ENCODE peak calls at places on chromosomes 11 and 22, in six cellular contexts. I is T-helper 1 cell; Q is colonic mucosa; X is stimulated activated CD4-positive, alpha-beta T cell treated with anti-CD3 and anti-CD28 coated beads, Interleukin-2, amount 100 ng/mL, for 48 hours; Y is psoas muscle; N is Calu3. E is an unnamed sample.

GRCh38 chr11:114134870-114135269 is 75.4 kb downstream of the ZBTB16 start:
- DNase-seq in I (no peak), Q (no peak), X (no peak), Y (no peak), N (no peak), E (no peak)

GRCh38 chr11:111976614-111977140 is 39.5 kb downstream of the DIXDC1 start:
- DNase-seq in I (no peak), Q (no peak), X (no peak), Y (peak; percentile 28), N (no peak), E (no peak)

GRCh38 chr11:66529655-66530054 is 16.2 kb downstream of the ZDHHC24 start:
- DNase-seq in I (no peak), Q (no peak), X (no peak), Y (no peak), N (no peak), E (no peak)

GRCh38 chr11:63567044-63567840 is 4.1 kb upstream of the PLAAT2 start:
- DNase-seq in I (peak; percentile 71), Q (peak; percentile 55), X (no peak), Y (no peak), N (peak; percentile 62), E (no peak)

GRCh38 chr22:37267661-37268413 is 14.5 kb upstream of the CYTH4 start:
- DNase-seq in I (no peak), Q (no peak), X (no peak), Y (no peak), N (no peak), E (no peak)

GRCh38 chr22:42305967-42306366 is 35.5 kb upstream of the TCF20 start:
- DNase-seq in I (no peak), Q (no peak), X (no peak), Y (no peak), N (no peak), E (no peak)

GRCh38 chr22:47552541-47553205 is 790.2 kb downstream of the TBC1D22A start:
- DNase-seq in I (no peak), Q (no peak), X (no peak), Y (no peak), N (no peak), E (peak; percentile 37)

GRCh38 chr11:80074837-80075236 is 634.0 kb upstream of the TENM4 start:
- DNase-seq in I (no peak), Q (no peak), X (no peak), Y (no peak), N (no peak), E (no peak)

GRCh38 chr11:126507646-126508045 is 152.2 kb downstream of the ST3GAL4 start:
- DNase-seq in I (no peak), Q (no peak), X (no peak), Y (no peak), N (no peak), E (no peak)

GRCh38 chr11:93936416-93936815 is 84.7 kb upstream of the HEPHL1 start:
- DNase-seq in I (no peak), Q (no peak), X (no peak), Y (no peak), N (no peak), E (no peak)

GRCh38 chr11:128555606-128556005 is 31.8 kb downstream of the ETS1 start:
- DNase-seq in I (no peak), Q (no peak), X (no peak), Y (no peak), N (no peak), E (no peak)

GRCh38 chr11:65437436-65438227 is 15.0 kb downstream of the NEAT1 start:
- DNase-seq in I (no peak), Q (no peak), X (no peak), Y (no peak), N (no peak), E (peak; percentile 55)

GRCh38 chr11:44633641-44634040 is 68.2 kb downstream of the CD82 start:
- DNase-seq in I (no peak), Q (no peak), X (no peak), Y (no peak), N (no peak), E (no peak)

GRCh38 chr11:94494200-94494545 is 389 bp downstream of the ANKRD49 start:
- DNase-seq in I (no peak), Q (no peak), X (no peak), Y (no peak), N (no peak), E (no peak)

GRCh38 chr11:74449369-74449931 is 17.9 kb downstream of the KCNE3 start:
- DNase-seq in I (peak; percentile 36), Q (peak; percentile 63), X (peak; percentile 14), Y (no peak), N (peak; percentile 60), E (no peak)

E was measured in left lobe of liver.